ENCODE peak calls at places on chromosomes 7 and 10, in nine cellular contexts. R is T-cell; Z is activated CD4-positive, alpha-beta T cell treated with anti-CD3 and anti-CD28 coated beads for 24 hours; T is ACHN; N is epithelial cell of esophagus; M is A673; V is AG10803; J is iPS-NIHi11; H is stimulated activated CD8-positive, alpha-beta memory T cell treated with anti-CD3 and anti-CD28 coated beads, Interleukin-4, amount 100 ng/mL, for 48 hours. W is an unnamed sample.

GRCh38 chr10:118595598-118596425 is at the start of gene PRLHR:
- DNase-seq in R (no peak), Z (no peak), T (peak), N (peak), M (peak), V (no peak), J (peak), H (peak), W (no peak)

GRCh38 chr7:76372984-76373833 is 14.4 kb upstream of the YWHAG start:
- DNase-seq in R (no peak), Z (no peak), T (peak), N (peak), M (no peak), V (peak), J (no peak), H (no peak), W (no peak)

GRCh38 chr7:46583606-46584005 is 662.5 kb upstream of the IGFBP3 start:
- DNase-seq in R (no peak), Z (no peak), T (no peak), N (peak), M (no peak), V (peak), J (no peak), H (no peak), W (no peak)

GRCh38 chr10:12720217-12720981 is 281.1 kb downstream of the CCDC3 start:
- DNase-seq in R (no peak), Z (no peak), T (peak), N (peak), M (peak), V (peak), J (peak), H (peak), W (peak)

GRCh38 chr7:16744518-16745250 is 8.9 kb upstream of the TSPAN13 start:
- DNase-seq in R (no peak), Z (no peak), T (no peak), N (no peak), M (no peak), V (no peak), J (no peak), H (no peak), W (no peak)

GRCh38 chr10:20582041-20582440 is 315.1 kb downstream of the NEBL start:
- DNase-seq in R (no peak), Z (no peak), T (no peak), N (no peak), M (no peak), V (no peak), J (no peak), H (no peak), W (no peak)

GRCh38 chr10:113947138-113948011 is 92.9 kb downstream of the NHLRC2 start:
- DNase-seq in R (no peak), Z (no peak), T (no peak), N (no peak), M (no peak), V (no peak), J (no peak), H (no peak), W (peak)

GRCh38 chr7:116671681-116672595 is at the start of gene MET:
- DNase-seq in R (no peak), Z (no peak), T (peak), N (peak), M (peak), V (peak), J (peak), H (peak), W (peak)

GRCh38 chr7:44486693-44487092 is 3.8 kb downstream of the NUDCD3 start:
- DNase-seq in R (no peak), Z (no peak), T (no peak), N (peak), M (no peak), V (peak), J (no peak), H (no peak), W (no peak)

GRCh38 chr7:120402368-120402767 is 129.4 kb downstream of the KCND2 start:
- DNase-seq in R (no peak), Z (no peak), T (no peak), N (peak), M (no peak), V (no peak), J (no peak), H (no peak), W (no peak)

GRCh38 chr7:105611856-105612775 is 30.8 kb upstream of the EFCAB10 start:
- DNase-seq in R (no peak), Z (no peak), T (no peak), N (peak), M (no peak), V (peak), J (no peak), H (no peak), W (no peak)

GRCh38 chr7:93883078-93883916 is 7.3 kb downstream of the TFPI2 start:
- DNase-seq in R (no peak), Z (no peak), T (no peak), N (no peak), M (no peak), V (peak), J (no peak), H (no peak), W (no peak)

GRCh38 chr7:130882396-130882795 is 148.4 kb upstream of the KLF14 start:
- DNase-seq in R (no peak), Z (no peak), T (no peak), N (no peak), M (no peak), V (no peak), J (no peak), H (no peak), W (no peak)

GRCh38 chr7:139396323-139396951 is 36.7 kb downstream of the LUC7L2 start:
- DNase-seq in R (no peak), Z (no peak), T (no peak), N (peak), M (no peak), V (no peak), J (no peak), H (no peak), W (no peak)

GRCh38 chr10:27998954-27999275 is at the start of gene ODAD2:
- DNase-seq in R (no peak), Z (no peak), T (no peak), N (peak), M (peak), V (no peak), J (no peak), H (no peak), W (no peak)

GRCh38 chr10:12193193-12193592 is 2.5 kb downstream of the NUDT5 start:
- DNase-seq in R (no peak), Z (no peak), T (no peak), N (peak), M (peak), V (peak), J (no peak), H (no peak), W (no peak)

GRCh38 chr10:100740476-100741341 is 4.7 kb upstream of the PAX2 start:
- DNase-seq in R (no peak), Z (no peak), T (no peak), N (no peak), M (no peak), V (no peak), J (no peak), H (no peak), W (no peak)

GRCh38 chr7:13908667-13909382 is 80.6 kb downstream of the ETV1 start:
- DNase-seq in R (no peak), Z (no peak), T (no peak), N (peak), M (peak), V (no peak), J (no peak), H (no peak), W (no peak)